ENCODE peak calls at places on chromosomes 6 and 20, in six cellular contexts. One of them, this sample, is unnamed.

GRCh38 chr20:13501500-13501899 is 137.2 kb downstream of the TASP1 start:
- DNase-seq in A549: no peak
- DNase-seq in WTC11: no peak
- DNase-seq in endothelial cell of umbilical vein: no peak
- DNase-seq in GM12878: no peak
- DNase-seq in K562: no peak
- DNase-seq in this sample: no peak

GRCh38 chr6:163392533-163392932 is 22.0 kb upstream of the QKI start:
- DNase-seq in A549: no peak
- DNase-seq in WTC11: no peak
- DNase-seq in endothelial cell of umbilical vein: peak
- DNase-seq in GM12878: no peak
- DNase-seq in K562: peak
- DNase-seq in this sample: peak

GRCh38 chr6:113447088-113447831 is 409.9 kb upstream of the MARCKS start:
- DNase-seq in A549: no peak
- DNase-seq in WTC11: no peak
- DNase-seq in endothelial cell of umbilical vein: peak
- DNase-seq in GM12878: no peak
- DNase-seq in K562: no peak
- DNase-seq in this sample: peak

GRCh38 chr6:112180095-112180820 is 74.1 kb downstream of the LAMA4 start:
- DNase-seq in A549: peak
- DNase-seq in WTC11: no peak
- DNase-seq in endothelial cell of umbilical vein: peak
- DNase-seq in GM12878: no peak
- DNase-seq in K562: peak
- DNase-seq in this sample: peak

GRCh38 chr6:151506761-151507160 is 12.9 kb downstream of the CCDC170 start:
- DNase-seq in A549: no peak
- DNase-seq in WTC11: no peak
- DNase-seq in endothelial cell of umbilical vein: no peak
- DNase-seq in GM12878: no peak
- DNase-seq in K562: no peak
- DNase-seq in this sample: no peak

GRCh38 chr6:18147160-18147559 is 7.7 kb downstream of the TPMT start:
- DNase-seq in A549: no peak
- DNase-seq in WTC11: no peak
- DNase-seq in endothelial cell of umbilical vein: no peak
- DNase-seq in GM12878: no peak
- DNase-seq in K562: no peak
- DNase-seq in this sample: no peak

GRCh38 chr20:53943522-53944291 is 126.7 kb downstream of the BCAS1 start:
- DNase-seq in A549: peak
- DNase-seq in WTC11: no peak
- DNase-seq in endothelial cell of umbilical vein: peak
- DNase-seq in GM12878: no peak
- DNase-seq in K562: peak
- DNase-seq in this sample: peak

GRCh38 chr6:100998111-100998510 is 117.0 kb upstream of the ASCC3 start:
- DNase-seq in A549: no peak
- DNase-seq in WTC11: no peak
- DNase-seq in endothelial cell of umbilical vein: no peak
- DNase-seq in GM12878: no peak
- DNase-seq in K562: no peak
- DNase-seq in this sample: no peak

GRCh38 chr20:9514072-9514460 is 324 bp upstream of the LAMP5 start:
- DNase-seq in A549: no peak
- DNase-seq in WTC11: no peak
- DNase-seq in endothelial cell of umbilical vein: no peak
- DNase-seq in GM12878: no peak
- DNase-seq in K562: no peak
- DNase-seq in this sample: no peak

GRCh38 chr20:10715035-10715434 is 41.2 kb upstream of the JAG1 start:
- DNase-seq in A549: peak
- DNase-seq in WTC11: no peak
- DNase-seq in endothelial cell of umbilical vein: peak
- DNase-seq in GM12878: no peak
- DNase-seq in K562: no peak
- DNase-seq in this sample: no peak

GRCh38 chr6:75526502-75527127 is 33.0 kb upstream of the FILIP1 start:
- DNase-seq in A549: peak
- DNase-seq in WTC11: peak
- DNase-seq in endothelial cell of umbilical vein: peak
- DNase-seq in GM12878: peak
- DNase-seq in K562: peak
- DNase-seq in this sample: peak

GRCh38 chr6:149862901-149863595 is 1.1 kb downstream of the LRP11 start:
- DNase-seq in A549: no peak
- DNase-seq in WTC11: peak
- DNase-seq in endothelial cell of umbilical vein: peak
- DNase-seq in GM12878: no peak
- DNase-seq in K562: peak
- DNase-seq in this sample: peak

GRCh38 chr6:4864534-4864933 is 88.3 kb downstream of the CDYL start:
- DNase-seq in A549: no peak
- DNase-seq in WTC11: no peak
- DNase-seq in endothelial cell of umbilical vein: no peak
- DNase-seq in GM12878: no peak
- DNase-seq in K562: no peak
- DNase-seq in this sample: peak

GRCh38 chr6:54921891-54922290 is 75.3 kb downstream of the FAM83B start:
- DNase-seq in A549: no peak
- DNase-seq in WTC11: no peak
- DNase-seq in endothelial cell of umbilical vein: no peak
- DNase-seq in GM12878: no peak
- DNase-seq in K562: no peak
- DNase-seq in this sample: no peak

GRCh38 chr20:47359533-47360206 is 3.2 kb upstream of the ZMYND8 start:
- DNase-seq in A549: no peak
- DNase-seq in WTC11: no peak
- DNase-seq in endothelial cell of umbilical vein: no peak
- DNase-seq in GM12878: no peak
- DNase-seq in K562: no peak
- DNase-seq in this sample: no peak

GRCh38 chr20:32830437-32830836 is 10.7 kb downstream of the MAPRE1 start:
- DNase-seq in A549: no peak
- DNase-seq in WTC11: no peak
- DNase-seq in endothelial cell of umbilical vein: no peak
- DNase-seq in GM12878: no peak
- DNase-seq in K562: no peak
- DNase-seq in this sample: peak

GRCh38 chr20:33133616-33133941 is 34.4 kb upstream of the BPIFA2 start:
- DNase-seq in A549: no peak
- DNase-seq in WTC11: no peak
- DNase-seq in endothelial cell of umbilical vein: no peak
- DNase-seq in GM12878: no peak
- DNase-seq in K562: no peak
- DNase-seq in this sample: no peak

GRCh38 chr6:163738304-163738703 is 323.8 kb downstream of the QKI start:
- DNase-seq in A549: no peak
- DNase-seq in WTC11: no peak
- DNase-seq in endothelial cell of umbilical vein: no peak
- DNase-seq in GM12878: no peak
- DNase-seq in K562: no peak
- DNase-seq in this sample: no peak

GRCh38 chr6:140285998-140286690 is 911.7 kb upstream of the CITED2 start:
- DNase-seq in A549: no peak
- DNase-seq in WTC11: no peak
- DNase-seq in endothelial cell of umbilical vein: no peak
- DNase-seq in GM12878: no peak
- DNase-seq in K562: no peak
- DNase-seq in this sample: no peak

GRCh38 chr20:9015984-9016324 is 52.9 kb upstream of the PLCB4 start:
- DNase-seq in A549: no peak
- DNase-seq in WTC11: peak
- DNase-seq in endothelial cell of umbilical vein: no peak
- DNase-seq in GM12878: no peak
- DNase-seq in K562: no peak
- DNase-seq in this sample: no peak

GRCh38 chr20:45235995-45236394 is 14.8 kb downstream of the SEMG2 start:
- DNase-seq in A549: no peak
- DNase-seq in WTC11: peak
- DNase-seq in endothelial cell of umbilical vein: no peak
- DNase-seq in GM12878: no peak
- DNase-seq in K562: peak
- DNase-seq in this sample: no peak
- TF ChIP-seq CTCF in A549: no peak
- TF ChIP-seq CTCF in WTC11: peak
- TF ChIP-seq CTCF in endothelial cell of umbilical vein: peak
- TF ChIP-seq CTCF in GM12878: peak
- TF ChIP-seq CTCF in K562: peak
- TF ChIP-seq CTCF in this sample: peak

GRCh38 chr6:33731751-33732282 is 14.9 kb downstream of the IP6K3 start:
- DNase-seq in A549: no peak
- DNase-seq in WTC11: no peak
- DNase-seq in endothelial cell of umbilical vein: no peak
- DNase-seq in GM12878: no peak
- DNase-seq in K562: no peak
- DNase-seq in this sample: no peak
- TF ChIP-seq MAX in A549: no peak
- TF ChIP-seq MAX in WTC11: no peak
- TF ChIP-seq MAX in endothelial cell of umbilical vein: no peak
- TF ChIP-seq MAX in GM12878: no peak
- TF ChIP-seq MAX in K562: no peak
- TF ChIP-seq MAX in this sample: no peak

DNA sequence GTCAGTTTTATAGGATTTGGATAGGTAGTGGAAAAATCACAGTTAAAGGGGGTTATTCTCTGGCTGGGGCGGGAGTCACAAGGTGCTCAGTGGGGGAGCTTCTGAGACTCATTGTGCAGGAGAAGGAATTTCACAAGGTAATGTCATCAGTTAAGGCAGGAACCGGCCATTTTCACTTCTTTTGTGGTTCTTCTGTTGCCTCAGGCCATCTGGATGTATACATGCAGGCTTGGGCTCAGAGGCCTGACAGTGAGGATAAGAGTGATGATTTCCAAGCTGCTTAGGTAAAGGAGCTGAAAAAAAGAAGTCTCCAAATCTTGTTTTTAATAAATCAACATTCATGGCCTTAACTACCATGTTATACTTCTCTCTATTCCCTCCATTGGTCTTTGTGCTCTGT is 622.9 kb upstream of the ID4 start:
- DNase-seq in A549: no peak
- DNase-seq in WTC11: no peak
- DNase-seq in endothelial cell of umbilical vein: no peak
- DNase-seq in GM12878: no peak
- DNase-seq in K562: no peak
- DNase-seq in this sample: no peak
- TF ChIP-seq CTCF in A549: no peak
- TF ChIP-seq CTCF in WTC11: no peak
- TF ChIP-seq CTCF in endothelial cell of umbilical vein: no peak
- TF ChIP-seq CTCF in GM12878: no peak
- TF ChIP-seq CTCF in K562: no peak
- TF ChIP-seq CTCF in this sample: no peak

DNA sequence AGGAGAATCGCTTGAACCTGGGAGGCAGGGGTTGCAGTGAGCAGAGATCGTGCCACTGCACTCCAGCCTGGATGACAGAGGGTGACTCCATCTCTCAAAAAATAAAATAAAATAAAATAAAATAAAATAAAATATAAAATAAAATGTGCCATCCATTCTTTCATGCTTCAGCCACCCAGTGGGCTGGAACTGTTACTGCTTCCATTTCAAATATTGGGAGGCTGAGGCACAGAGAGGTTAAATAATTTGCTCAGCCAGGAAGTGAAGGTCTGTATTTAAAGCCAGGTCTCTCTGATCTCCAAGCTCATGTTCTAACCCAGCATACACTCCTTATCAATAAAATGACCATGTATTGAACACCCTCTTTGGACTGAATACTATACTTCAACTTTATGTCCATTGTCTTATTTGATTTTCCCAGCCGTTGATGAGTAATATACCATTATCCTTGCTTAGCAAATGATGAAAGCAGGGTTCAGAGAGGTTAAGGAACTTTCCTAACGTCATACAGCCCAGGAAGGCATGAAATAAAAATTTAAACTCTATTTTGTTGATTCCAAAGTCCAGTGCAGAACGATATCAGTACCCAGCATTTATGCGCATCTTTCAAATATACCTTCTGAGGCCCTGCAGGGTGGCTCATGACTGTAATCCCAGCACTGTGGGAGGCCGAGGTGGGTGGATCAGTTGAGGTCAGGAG is 25.8 kb upstream of the SLC9A8 start:
- DNase-seq in A549: no peak
- DNase-seq in WTC11: no peak
- DNase-seq in endothelial cell of umbilical vein: peak
- DNase-seq in GM12878: no peak
- DNase-seq in K562: no peak
- DNase-seq in this sample: peak
- TF ChIP-seq MAX in A549: no peak
- TF ChIP-seq MAX in WTC11: no peak
- TF ChIP-seq MAX in endothelial cell of umbilical vein: no peak
- TF ChIP-seq MAX in GM12878: no peak
- TF ChIP-seq MAX in K562: no peak
- TF ChIP-seq MAX in this sample: no peak

GRCh38 chr6:129472239-129472638 is 237.7 kb downstream of the ARHGAP18 start:
- DNase-seq in A549: no peak
- DNase-seq in WTC11: no peak
- DNase-seq in endothelial cell of umbilical vein: no peak
- DNase-seq in GM12878: no peak
- DNase-seq in K562: no peak
- DNase-seq in this sample: no peak
- TF ChIP-seq CTCF in A549: no peak
- TF ChIP-seq CTCF in WTC11: no peak
- TF ChIP-seq CTCF in endothelial cell of umbilical vein: no peak
- TF ChIP-seq CTCF in GM12878: no peak
- TF ChIP-seq CTCF in K562: no peak
- TF ChIP-seq CTCF in this sample: no peak

GRCh38 chr6:68575765-68576439 is 59.2 kb upstream of the ADGRB3 start:
- DNase-seq in A549: no peak
- DNase-seq in WTC11: peak
- DNase-seq in endothelial cell of umbilical vein: no peak
- DNase-seq in GM12878: no peak
- DNase-seq in K562: peak
- DNase-seq in this sample: no peak
- TF ChIP-seq MAX in A549: no peak
- TF ChIP-seq MAX in WTC11: no peak
- TF ChIP-seq MAX in endothelial cell of umbilical vein: no peak
- TF ChIP-seq MAX in GM12878: no peak
- TF ChIP-seq MAX in K562: no peak
- TF ChIP-seq MAX in this sample: no peak